ENCODE peak calls at places on chromosome 14, in five cellular contexts. V, L, U, J and B are unnamed samples.

GRCh38 chr14:97266653-97267052 is 469.5 kb downstream of the VRK1 start:
- DNase-seq in J (no peak), L (no peak), V (no peak), U (no peak), B (no peak)

GRCh38 chr14:87149583-87150354 is 843.2 kb downstream of the GALC start:
- DNase-seq in L (no peak), J (no peak), U (no peak), V (no peak), B (no peak)

GRCh38 chr14:95255013-95255412 is 64.7 kb downstream of the CLMN start:
- DNase-seq in U (no peak), V (no peak), L (no peak), J (no peak), B (no peak)

GRCh38 chr14:96917442-96917963 is 120.3 kb downstream of the VRK1 start:
- DNase-seq in J (no peak), V (peak; percentile 25), L (no peak), U (no peak), B (no peak)

GRCh38 chr14:104724981-104725771 is 1.1 kb downstream of the ADSS1 start:
- DNase-seq in V (peak; percentile 63), J (no peak), U (no peak), L (peak; percentile 61), B (no peak)

GRCh38 chr14:68643673-68644072 is 149.2 kb downstream of the ZFP36L1 start:
- DNase-seq in U (no peak), V (no peak), J (no peak), L (no peak), B (no peak)

GRCh38 chr14:99946652-99947489 is 118.4 kb upstream of the EVL start:
- DNase-seq in L (peak; percentile 40), J (peak; percentile 72), U (no peak), V (peak; percentile 77), B (peak; percentile 79)

GRCh38 chr14:44963775-44964380 is 1.9 kb downstream of the TOGARAM1 start:
- DNase-seq in J (no peak), L (peak; percentile 30), U (no peak), V (no peak), B (no peak)

GRCh38 chr14:37197421-37198272 is at the start of gene MIPOL1:
- DNase-seq in V (peak; percentile 81), J (peak; percentile 56), U (peak; percentile 77), L (no peak), B (peak; percentile 85)

GRCh38 chr14:60353410-60353809 is 104.4 kb downstream of the PPM1A start:
- DNase-seq in J (no peak), L (no peak), V (no peak), U (no peak), B (no peak)

GRCh38 chr14:55581011-55581806 is 1.2 kb downstream of the KTN1 start:
- DNase-seq in U (no peak), J (peak; percentile 35), V (peak; percentile 50), L (peak; percentile 61), B (peak; percentile 45)

GRCh38 chr14:25006961-25007795 is 42.8 kb downstream of the STXBP6 start:
- DNase-seq in U (no peak), V (no peak), L (no peak), J (no peak), B (peak; percentile 21)

GRCh38 chr14:41449057-41449456 is 157.6 kb upstream of the LRFN5 start:
- DNase-seq in V (no peak), U (no peak), J (no peak), L (no peak), B (no peak)

GRCh38 chr14:95527392-95528002 is 7.4 kb upstream of the GLRX5 start:
- DNase-seq in L (peak; percentile 56), V (peak; percentile 23), J (no peak), U (no peak), B (no peak)

GRCh38 chr14:37985826-37986470 is 221.8 kb upstream of the SSTR1 start:
- DNase-seq in J (no peak), V (peak; percentile 54), L (peak; percentile 29), U (no peak), B (peak; percentile 31)

GRCh38 chr14:34682787-34683321 is 31.5 kb downstream of the CFL2 start:
- DNase-seq in V (no peak), J (no peak), L (no peak), U (no peak), B (no peak)

GRCh38 chr14:45679852-45680251 is 426.9 kb upstream of the MIS18BP1 start:
- DNase-seq in U (no peak), V (no peak), L (no peak), J (no peak), B (no peak)

GRCh38 chr14:50003213-50004021 is 110.5 kb downstream of the ARF6 start:
- DNase-seq in L (peak; percentile 87), J (peak; percentile 74), V (peak; percentile 71), U (peak; percentile 94), B (peak; percentile 55)

GRCh38 chr14:37406095-37406494 is 189.0 kb downstream of the FOXA1 start:
- DNase-seq in U (no peak), V (no peak), J (no peak), L (no peak), B (no peak)

GRCh38 chr14:32933623-32933942 is 5.1 kb upstream of the NPAS3 start:
- DNase-seq in J (no peak), L (no peak), V (no peak), U (no peak), B (peak; percentile 19)

GRCh38 chr14:35963209-35963608 is 137.1 kb downstream of the BRMS1L start:
- DNase-seq in J (no peak), U (no peak), L (no peak), V (no peak), B (peak; percentile 25)